ENCODE peak calls at places on chromosomes 3 and 15, in eight cellular contexts. V is fibroblast of the aortic adventitia, F is bronchial epithelial cell, H is PC-3, T is cardiac muscle cell, Y is psoas muscle, N is upper lobe of right lung, C is AG04450. X is an unnamed sample.
A peak's percentile ranks its signal among the peaks of the same experiment; 100 is the strongest.

GRCh38 chr3:57025237-57025636 is 35.2 kb upstream of the SPATA12 start:
- DNase-seq in F (no peak), V (no peak), T (no peak), C (no peak), H (no peak), N (no peak), Y (no peak), X (no peak)

GRCh38 chr3:8639585-8639984 is 5.0 kb downstream of the SSUH2 start:
- DNase-seq in H (no peak), V (no peak), F (no peak), C (no peak), T (no peak), Y (no peak), N (no peak), X (no peak)

GRCh38 chr3:4584537-4585249 is 91.5 kb downstream of the ITPR1 start:
- DNase-seq in N (no peak), C (no peak), T (no peak), H (no peak), Y (no peak), F (no peak), V (peak; percentile 45), X (no peak)

GRCh38 chr3:156742401-156742800 is 68.0 kb downstream of the TIPARP start:
- DNase-seq in F (no peak), T (no peak), N (no peak), C (no peak), H (no peak), Y (no peak), V (no peak), X (no peak)

GRCh38 chr3:28253040-28253715 is 11.8 kb downstream of the CMC1 start:
- DNase-seq in T (no peak), C (no peak), H (no peak), Y (no peak), F (no peak), V (no peak), N (no peak), X (no peak)

GRCh38 chr3:38717603-38718240 is 68.2 kb upstream of the SCN5A start:
- DNase-seq in H (no peak), Y (no peak), T (no peak), C (no peak), N (no peak), V (no peak), F (peak; percentile 35), X (no peak)

GRCh38 chr3:70811880-70812279 is 499.4 kb upstream of the MDFIC2 start:
- DNase-seq in F (peak; percentile 90), C (peak; percentile 52), N (no peak), T (no peak), H (no peak), Y (peak; percentile 35), V (peak; percentile 84), X (peak; percentile 68)

GRCh38 chr15:28886431-28887343 is 913 bp downstream of the APBA2 start:
- DNase-seq in N (no peak), T (peak; percentile 27), Y (no peak), F (no peak), C (no peak), V (no peak), H (no peak), X (peak; percentile 36)

GRCh38 chr3:63656791-63657190 is 4.3 kb downstream of the SNTN start:
- DNase-seq in F (no peak), H (peak; percentile 1), C (peak; percentile 1), N (no peak), Y (no peak), T (no peak), V (peak; percentile 46), X (peak; percentile 75)

GRCh38 chr3:187823802-187824201 is 78.5 kb upstream of the BCL6 start:
- DNase-seq in H (no peak), N (no peak), F (no peak), V (no peak), T (no peak), C (no peak), Y (no peak), X (no peak)

GRCh38 chr3:90092994-90093393 is 985.6 kb downstream of the EPHA3 start:
- DNase-seq in N (no peak), Y (no peak), T (peak; percentile 9), V (peak; percentile 16), H (peak; percentile 49), F (peak; percentile 30), C (no peak), X (peak; percentile 49)

GRCh38 chr15:72838311-72838731 is 54.8 kb upstream of the ADPGK start:
- DNase-seq in H (no peak), V (peak; percentile 30), F (no peak), Y (peak; percentile 55), T (no peak), N (no peak), C (no peak), X (no peak)

GRCh38 chr3:126355777-126356372 is 1.3 kb downstream of the KLF15 start:
- DNase-seq in Y (peak; percentile 98), N (peak; percentile 97), H (no peak), V (peak; percentile 88), C (no peak), F (no peak), T (peak; percentile 96), X (peak; percentile 90)

GRCh38 chr3:184332370-184333090 is 4.9 kb upstream of the FAM131A start:
- DNase-seq in H (peak; percentile 94), F (peak; percentile 97), C (peak; percentile 81), Y (no peak), V (peak; percentile 85), T (no peak), N (no peak), X (peak; percentile 90)

GRCh38 chr3:150443331-150443741 is 35.2 kb downstream of the TSC22D2 start:
- DNase-seq in V (peak; percentile 65), C (no peak), N (no peak), T (no peak), H (peak; percentile 22), Y (no peak), F (peak; percentile 27), X (peak; percentile 48)

GRCh38 chr15:96692826-96693225 is 362.3 kb downstream of the NR2F2 start:
- DNase-seq in N (no peak), V (no peak), H (no peak), F (no peak), Y (no peak), C (no peak), T (no peak), X (no peak)

GRCh38 chr15:95016511-95017219 is 785.3 kb downstream of the MCTP2 start:
- DNase-seq in T (peak; percentile 40), V (no peak), Y (no peak), H (no peak), C (peak; percentile 11), F (no peak), N (no peak), X (peak; percentile 33)

GRCh38 chr15:90744759-90745402 is 27.7 kb downstream of the BLM start:
- DNase-seq in H (no peak), N (no peak), Y (no peak), T (no peak), C (no peak), F (no peak), V (no peak), X (no peak)

GRCh38 chr3:123286308-123287023 is 84.7 kb downstream of the SEC22A start:
- DNase-seq in T (peak; percentile 78), Y (no peak), V (peak; percentile 74), H (peak; percentile 83), C (peak; percentile 32), N (no peak), F (peak; percentile 49), X (peak; percentile 80)

GRCh38 chr15:29083858-29084257 is 185.8 kb downstream of the NSMCE3 start:
- DNase-seq in N (no peak), V (no peak), T (no peak), Y (no peak), H (no peak), C (no peak), F (no peak), X (no peak)

GRCh38 chr3:47324278-47324865 is 41.6 kb downstream of the KLHL18 start:
- DNase-seq in N (no peak), F (peak; percentile 68), T (peak; percentile 82), C (peak; percentile 50), H (peak; percentile 90), Y (peak; percentile 23), V (peak; percentile 88), X (peak; percentile 90)

GRCh38 chr3:49007068-49007770 is at the start of gene WDR6:
- DNase-seq in T (peak; percentile 99), V (peak; percentile 98), H (peak; percentile 99), C (peak; percentile 96), N (peak; percentile 99), F (peak; percentile 93), Y (peak; percentile 97), X (peak; percentile 99)

GRCh38 chr3:28745904-28746617 is 397.4 kb upstream of the AZI2 start:
- DNase-seq in T (no peak), N (no peak), H (no peak), F (no peak), V (peak; percentile 0), C (no peak), Y (no peak), X (no peak)

GRCh38 chr3:52714335-52715302 is 8.7 kb downstream of the SPCS1 start:
- DNase-seq in F (no peak), N (no peak), H (no peak), C (no peak), Y (no peak), V (no peak), T (peak; percentile 48), X (peak; percentile 24)
- H3K4me3 ChIP-seq in F (no peak overlapping the region), N (no peak overlapping the region), H (no peak overlapping the region), C (no peak overlapping the region), Y (no peak overlapping the region), V (no peak overlapping the region), T (peak overlapping the region; percentile 22), X (no peak overlapping the region)

DNA sequence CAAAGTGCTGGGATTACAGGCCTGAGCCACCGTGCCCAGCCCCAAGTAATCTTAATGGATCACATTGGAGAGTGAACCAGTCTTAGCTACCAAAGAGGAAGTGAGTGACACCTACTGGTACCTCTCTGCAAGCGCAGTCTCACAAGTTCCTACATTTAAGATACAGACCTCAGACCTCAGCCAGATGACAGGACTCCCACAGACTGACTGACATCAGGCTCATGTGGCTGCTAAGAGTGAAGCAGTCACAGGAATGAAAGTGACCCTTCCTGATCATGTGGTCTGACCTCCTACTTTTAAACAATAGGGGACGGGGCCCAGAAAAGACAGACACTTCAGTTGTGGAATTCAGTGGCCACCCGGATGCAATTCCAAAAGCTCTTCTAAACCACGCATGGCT is 36.3 kb upstream of the GNB5 start:
- DNase-seq in T (peak; percentile 81), Y (peak; percentile 50), C (peak; percentile 75), F (peak; percentile 84), N (no peak), H (peak; percentile 74), V (peak; percentile 89), X (peak; percentile 88)
- TF ChIP-seq CTCF in T (peak; percentile 84), Y (peak; percentile 81), C (peak; percentile 86), F (peak; percentile 78), N (peak; percentile 75), H (peak; percentile 63), V (peak; percentile 92), X (peak; percentile 84)

GRCh38 chr3:34185301-34185700 is 386.9 kb downstream of the PDCD6IP start:
- DNase-seq in F (no peak), H (no peak), V (no peak), Y (no peak), N (no peak), C (no peak), T (no peak), X (no peak)
- H3K4me3 ChIP-seq in F (no peak overlapping the region), H (no peak overlapping the region), V (no peak overlapping the region), Y (no peak overlapping the region), N (no peak overlapping the region), C (no peak overlapping the region), T (no peak overlapping the region), X (no peak overlapping the region)

DNA sequence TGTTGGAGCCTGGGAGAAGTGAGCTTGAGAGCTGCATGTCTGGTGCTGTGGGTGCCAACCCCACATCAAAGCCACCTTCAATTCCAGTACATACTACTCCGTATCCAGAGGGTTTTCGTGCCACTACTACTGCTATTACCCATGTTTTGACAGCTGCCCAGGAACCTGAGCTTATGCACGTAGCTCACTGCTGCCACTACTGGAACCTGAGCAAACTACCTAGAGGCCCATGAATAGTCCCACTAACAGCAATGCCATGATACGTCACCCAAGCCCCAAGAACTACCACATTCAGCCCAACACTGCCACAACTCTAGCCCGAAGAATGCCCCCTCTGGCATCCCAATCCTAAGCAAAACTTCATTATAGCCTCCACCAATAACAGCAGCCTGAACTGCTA is 215.2 kb upstream of the BCHE start:
- DNase-seq in T (no peak), H (peak; percentile 17), V (no peak), N (no peak), F (no peak), Y (no peak), C (no peak), X (no peak)
- TF ChIP-seq CTCF in T (no peak), H (peak; percentile 45), V (no peak), N (no peak), F (no peak), Y (no peak), C (no peak), X (no peak)

X was measured in foreskin fibroblast.